ENCODE peak calls at places on chromosomes 3 and 15, in six cellular contexts. R is nephron progenitor cell, N is NB4, H is Peyer's patch, V is RWPE1, Z is colonic mucosa. Y is an unnamed sample.

GRCh38 chr15:80694624-80695098 is 449 bp upstream of the ABHD17C start:
- DNase-seq in R (no peak), N (peak), H (no peak), V (peak), Z (peak), Y (peak)

GRCh38 chr3:17580901-17581300 is 161.5 kb downstream of the TBC1D5 start:
- DNase-seq in R (no peak), N (peak), H (no peak), V (no peak), Z (no peak), Y (no peak)

GRCh38 chr3:160562952-160563351 is 2.4 kb downstream of the KPNA4 start:
- DNase-seq in R (no peak), N (no peak), H (no peak), V (no peak), Z (no peak), Y (no peak)

GRCh38 chr3:60703008-60703407 is 548.2 kb downstream of the FHIT start:
- DNase-seq in R (no peak), N (no peak), H (no peak), V (no peak), Z (no peak), Y (no peak)

GRCh38 chr15:48936666-48937065 is 27.1 kb downstream of the SHC4 start:
- DNase-seq in R (no peak), N (no peak), H (no peak), V (no peak), Z (no peak), Y (no peak)

GRCh38 chr3:173814809-173815208 is 417.3 kb downstream of the NLGN1 start:
- DNase-seq in R (no peak), N (no peak), H (no peak), V (no peak), Z (no peak), Y (no peak)

GRCh38 chr15:82538961-82539689 is 1.1 kb downstream of the RPS17 start:
- DNase-seq in R (peak), N (peak), H (no peak), V (no peak), Z (no peak), Y (no peak)

GRCh38 chr3:49173116-49173791 is 1.9 kb downstream of the KLHDC8B start:
- DNase-seq in R (peak), N (no peak), H (no peak), V (no peak), Z (no peak), Y (no peak)

GRCh38 chr3:108319428-108320053 is 23.2 kb downstream of the HHLA2 start:
- DNase-seq in R (no peak), N (no peak), H (no peak), V (no peak), Z (peak), Y (no peak)

GRCh38 chr3:125033135-125033534 is 22.7 kb downstream of the HEG1 start:
- DNase-seq in R (no peak), N (no peak), H (no peak), V (no peak), Z (no peak), Y (no peak)

GRCh38 chr3:184373422-184373821 is 4.6 kb downstream of the THPO start:
- DNase-seq in R (no peak), N (no peak), H (no peak), V (no peak), Z (no peak), Y (no peak)

GRCh38 chr3:10653241-10653640 is 147.9 kb upstream of the ATP2B2 start:
- DNase-seq in R (no peak), N (no peak), H (no peak), V (no peak), Z (no peak), Y (no peak)

GRCh38 chr3:188076176-188076575 is 77.8 kb upstream of the LPP start:
- DNase-seq in R (no peak), N (no peak), H (no peak), V (no peak), Z (no peak), Y (no peak)

GRCh38 chr3:139323146-139323545 is 20.7 kb upstream of the MRPS22 start:
- DNase-seq in R (no peak), N (no peak), H (no peak), V (no peak), Z (no peak), Y (no peak)

GRCh38 chr15:49709815-49710214 is 89.0 kb downstream of the DTWD1 start:
- DNase-seq in R (no peak), N (no peak), H (no peak), V (no peak), Z (no peak), Y (no peak)

GRCh38 chr15:49380912-49381311 is 42.1 kb upstream of the FGF7 start:
- DNase-seq in R (no peak), N (no peak), H (no peak), V (no peak), Z (no peak), Y (no peak)

GRCh38 chr15:69996842-69997478 is 100.8 kb downstream of the TLE3 start:
- DNase-seq in R (no peak), N (no peak), H (peak), V (no peak), Z (peak), Y (no peak)

GRCh38 chr3:86702381-86702958 is 288.5 kb downstream of the VGLL3 start:
- DNase-seq in R (no peak), N (peak), H (no peak), V (peak), Z (no peak), Y (no peak)

GRCh38 chr15:91855684-91856553 is 2.4 kb downstream of the SLCO3A1 start:
- DNase-seq in R (peak), N (peak), H (no peak), V (peak), Z (peak), Y (peak)

GRCh38 chr3:43996379-43997301 is 245.0 kb upstream of the TOPAZ1 start:
- DNase-seq in R (peak), N (peak), H (no peak), V (peak), Z (no peak), Y (peak)

GRCh38 chr3:43994594-43995077 is 247.1 kb upstream of the TOPAZ1 start:
- DNase-seq in R (no peak), N (no peak), H (no peak), V (no peak), Z (no peak), Y (no peak)

GRCh38 chr3:43995929-43996378 is 245.7 kb upstream of the TOPAZ1 start:
- DNase-seq in R (no peak), N (no peak), H (no peak), V (no peak), Z (no peak), Y (no peak)

GRCh38 chr3:43997788-43998373 is 243.8 kb upstream of the TOPAZ1 start:
- DNase-seq in R (peak), N (no peak), H (no peak), V (no peak), Z (no peak), Y (peak)

DNA sequence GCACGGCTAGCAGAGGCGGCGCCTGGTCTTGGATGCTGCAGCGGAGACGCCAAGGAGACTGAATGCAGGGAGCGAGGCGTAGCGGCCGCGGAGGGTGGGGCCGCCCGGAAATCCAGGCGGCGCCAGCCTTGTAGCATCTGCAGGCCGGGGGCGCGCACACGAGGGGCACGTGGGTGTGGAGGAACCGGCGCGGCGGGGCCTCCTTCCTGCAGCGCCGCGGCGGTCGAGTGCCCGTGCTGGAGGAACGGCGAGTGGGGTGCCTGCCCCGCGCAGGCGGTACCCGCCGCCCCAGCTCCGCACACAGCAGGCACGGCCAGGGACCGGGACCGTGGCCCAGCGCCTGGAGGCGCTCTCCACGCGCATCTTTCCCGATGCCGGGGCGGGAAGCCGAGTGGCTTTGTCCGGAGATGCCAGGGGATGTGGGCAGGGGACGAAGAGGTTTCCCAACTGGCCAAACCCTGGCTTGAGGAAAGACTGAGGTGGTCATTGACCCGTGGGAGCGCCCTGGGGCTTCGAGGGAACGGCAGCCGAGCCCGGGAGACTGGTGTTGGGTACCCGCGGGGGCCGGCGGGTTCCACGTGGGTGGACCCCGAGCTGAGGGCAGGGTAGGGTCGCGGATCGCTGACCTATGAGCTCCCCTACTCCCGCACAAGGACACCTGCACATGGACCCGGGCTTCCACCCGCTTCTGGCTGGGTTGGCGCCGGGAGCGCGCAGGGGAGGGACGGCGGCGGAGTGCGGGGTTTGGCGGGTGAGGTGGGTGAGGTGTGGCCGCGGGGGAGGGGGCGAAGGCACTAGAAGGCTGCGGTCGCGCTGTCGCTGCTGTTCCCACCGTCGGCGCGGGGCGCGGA is 246.4 kb upstream of the TOPAZ1 start:
- DNase-seq in R (peak), N (no peak), H (no peak), V (peak), Z (no peak), Y (peak)
- TF ChIP-seq CTCF in R (no peak), N (no peak), H (no peak), V (peak), Z (no peak), Y (no peak)

GRCh38 chr15:45705510-45706473 is 71.0 kb downstream of the SQOR start:
- DNase-seq in R (peak), N (peak), H (peak), V (peak), Z (peak), Y (peak)

GRCh38 chr15:45704329-45705249 is 69.8 kb downstream of the SQOR start:
- DNase-seq in R (peak), N (no peak), H (peak), V (no peak), Z (peak), Y (peak)

GRCh38 chr15:45702041-45702440 is 67.2 kb downstream of the SQOR start:
- DNase-seq in R (no peak), N (no peak), H (no peak), V (no peak), Z (no peak), Y (no peak)

GRCh38 chr15:45701108-45701507 is 66.3 kb downstream of the SQOR start:
- DNase-seq in R (no peak), N (no peak), H (no peak), V (no peak), Z (no peak), Y (no peak)

GRCh38 chr15:45703670-45704328 is 69.0 kb downstream of the SQOR start:
- DNase-seq in R (no peak), N (no peak), H (no peak), V (no peak), Z (no peak), Y (no peak)
- TF ChIP-seq CTCF in R (peak), N (no peak), H (no peak), V (no peak), Z (peak), Y (peak)

GRCh38 chr15:45132844-45133560 is 3.2 kb downstream of the DUOX1 start:
- DNase-seq in R (no peak), N (no peak), H (no peak), V (no peak), Z (no peak), Y (no peak)

GRCh38 chr15:45133561-45133920 is 3.7 kb downstream of the DUOX1 start:
- DNase-seq in R (no peak), N (no peak), H (no peak), V (no peak), Z (no peak), Y (no peak)

GRCh38 chr15:45134046-45134445 is 4.3 kb downstream of the DUOX1 start:
- DNase-seq in R (no peak), N (no peak), H (no peak), V (no peak), Z (no peak), Y (no peak)

GRCh38 chr15:45136378-45136764 is 6.6 kb downstream of the DUOX1 start:
- DNase-seq in R (peak), N (no peak), H (no peak), V (no peak), Z (no peak), Y (peak)

DNA sequence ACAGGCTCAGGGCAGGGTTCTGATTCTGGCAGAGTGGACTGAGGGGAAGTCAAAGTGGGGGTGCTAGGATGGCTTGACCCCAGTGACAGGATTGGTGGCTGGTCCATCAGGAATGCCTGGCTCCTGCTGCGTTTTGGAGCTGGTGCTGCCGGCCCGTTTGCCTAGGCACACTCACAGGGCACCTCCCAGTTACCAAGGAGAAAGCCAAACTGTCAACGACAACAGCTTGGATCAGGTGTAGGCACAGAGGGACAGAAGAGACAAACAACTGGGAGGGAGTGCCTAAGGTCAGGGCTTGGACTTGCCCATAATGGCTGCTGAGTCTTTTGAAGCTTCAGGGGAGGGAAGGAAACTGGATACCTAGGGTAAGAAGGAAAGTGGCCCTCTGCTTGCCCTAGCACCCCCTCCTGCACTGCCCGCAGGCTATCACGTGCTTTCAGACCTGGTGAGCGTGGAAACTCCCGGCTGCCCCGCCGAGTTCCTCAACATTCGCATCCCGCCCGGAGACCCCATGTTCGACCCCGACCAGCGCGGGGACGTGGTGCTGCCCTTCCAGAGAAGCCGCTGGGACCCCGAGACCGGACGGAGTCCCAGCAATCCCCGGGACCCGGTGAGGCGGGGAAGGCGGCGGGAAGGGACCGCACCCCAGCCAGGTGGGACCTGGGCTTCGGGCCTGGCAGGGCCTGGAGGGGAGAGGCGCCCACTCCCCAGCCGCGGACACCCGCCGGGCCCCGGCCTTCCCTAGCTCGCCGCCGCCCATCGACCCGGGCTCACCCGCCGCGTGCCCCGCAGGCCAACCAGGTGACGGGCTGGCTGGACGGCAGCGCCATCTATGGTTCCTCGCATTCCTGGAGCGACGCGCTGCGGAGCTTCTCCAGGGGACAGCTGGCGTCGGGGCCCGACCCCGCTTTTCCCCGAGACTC is 5.1 kb downstream of the DUOX1 start:
- DNase-seq in R (peak), N (no peak), H (no peak), V (no peak), Z (peak), Y (peak)
- TF ChIP-seq CTCF in R (no peak), N (no peak), H (peak), V (no peak), Z (no peak), Y (no peak)

GRCh38 chr15:84864429-84864795 is 20.1 kb upstream of the SLC28A1 start:
- DNase-seq in R (no peak), N (no peak), H (no peak), V (no peak), Z (no peak), Y (no peak)

GRCh38 chr15:84865074-84865569 is 19.3 kb upstream of the SLC28A1 start:
- DNase-seq in R (no peak), N (no peak), H (no peak), V (no peak), Z (no peak), Y (no peak)

GRCh38 chr15:84859651-84860050 is 24.8 kb upstream of the SLC28A1 start:
- DNase-seq in R (no peak), N (no peak), H (no peak), V (no peak), Z (no peak), Y (no peak)

GRCh38 chr15:84862214-84862975 is 22.1 kb upstream of the SLC28A1 start:
- DNase-seq in R (no peak), N (no peak), H (no peak), V (no peak), Z (no peak), Y (no peak)

DNA sequence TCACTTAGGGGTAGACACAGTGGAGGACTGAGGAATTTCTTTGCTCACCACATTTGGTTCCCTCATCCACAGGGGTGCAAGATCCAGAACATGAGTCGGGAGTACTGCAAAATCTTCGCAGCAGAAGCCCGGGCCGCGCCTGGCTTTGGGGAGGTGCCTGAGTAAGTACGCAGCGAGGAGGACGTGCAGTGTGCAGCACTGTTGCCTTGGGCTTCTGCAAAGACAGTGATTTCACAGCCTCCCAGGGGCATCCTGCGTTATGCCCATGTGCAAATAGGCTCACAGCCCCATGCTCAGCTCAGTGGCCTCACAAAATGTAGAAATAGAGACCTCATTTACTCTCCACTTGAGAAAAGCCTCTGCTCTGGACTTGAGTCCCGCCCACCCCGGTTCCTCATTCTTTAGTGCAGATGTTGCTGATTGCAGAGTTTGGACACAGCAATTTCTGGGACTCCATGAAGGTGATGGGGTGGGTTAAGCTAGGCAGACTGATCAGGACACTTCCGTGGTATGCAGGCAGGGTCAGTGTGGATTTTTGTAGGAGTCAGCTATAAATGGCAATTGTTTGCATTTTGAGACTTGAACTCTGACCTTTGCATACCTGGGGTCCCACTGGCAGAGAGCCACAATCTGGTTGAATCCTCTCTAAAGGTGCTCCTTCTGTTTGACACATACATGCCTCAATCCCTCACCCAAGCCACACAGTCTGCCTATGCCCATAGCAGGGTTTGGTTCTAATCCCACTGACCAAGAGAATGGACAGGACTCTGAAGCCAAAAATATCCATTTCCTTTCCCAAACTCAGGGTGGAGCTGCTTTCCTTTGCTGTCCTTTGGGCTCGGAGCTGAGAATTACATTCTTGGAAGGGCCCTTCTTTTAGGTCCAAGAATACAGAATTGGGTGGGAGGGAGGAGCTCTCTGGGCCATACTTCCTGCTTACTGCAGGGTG is 20.7 kb upstream of the SLC28A1 start:
- DNase-seq in R (no peak), N (no peak), H (no peak), V (no peak), Z (no peak), Y (no peak)
- TF ChIP-seq CTCF in R (no peak), N (no peak), H (no peak), V (no peak), Z (no peak), Y (no peak)

Y was measured in endothelial cell.